ENCODE peak calls at places on chromosomes 5 and 9, in five cellular contexts. N is upper lobe of right lung, Q is heart left ventricle, L is endothelial cell, Z is colonic mucosa. A is an unnamed sample.

GRCh38 chr9:128249914-128250838 is 25.6 kb downstream of the GOLGA2 start:
- DNase-seq in Q (peak; percentile 83), N (peak; percentile 96), L (peak; percentile 96), Z (peak; percentile 100), A (peak; percentile 40)

GRCh38 chr5:57986746-57987145 is 473.1 kb downstream of the PLK2 start:
- DNase-seq in N (no peak), Q (no peak), Z (no peak), L (no peak), A (peak; percentile 18)

GRCh38 chr5:133723651-133724366 is 111.5 kb upstream of the FSTL4 start:
- DNase-seq in Z (no peak), N (no peak), L (no peak), Q (no peak), A (no peak)

GRCh38 chr5:82597437-82597836 is 319.3 kb upstream of the RPS23 start:
- DNase-seq in L (no peak), Q (no peak), N (no peak), Z (no peak), A (no peak)

GRCh38 chr9:3008091-3008490 is 164.2 kb upstream of the PUM3 start:
- DNase-seq in L (no peak), Z (no peak), N (no peak), Q (no peak), A (no peak)

GRCh38 chr5:81203729-81204128 is 29.4 kb upstream of the CKMT2 start:
- DNase-seq in Z (no peak), N (no peak), L (no peak), Q (no peak), A (no peak)

GRCh38 chr9:110984890-110985437 is 53.3 kb downstream of the LPAR1 start:
- DNase-seq in Z (no peak), L (no peak), N (no peak), Q (no peak), A (no peak)

GRCh38 chr5:54658014-54658413 is 140.5 kb downstream of the SNX18 start:
- DNase-seq in Q (peak; percentile 61), N (no peak), Z (no peak), L (no peak), A (no peak)

GRCh38 chr5:72244862-72245371 is 75.1 kb downstream of the MRPS27 start:
- DNase-seq in L (no peak), Z (no peak), Q (no peak), N (no peak), A (peak; percentile 26)

GRCh38 chr9:137300607-137301085 is 1.4 kb downstream of the NRARP start:
- DNase-seq in N (no peak), L (peak; percentile 33), Q (no peak), Z (peak; percentile 69), A (no peak)

GRCh38 chr5:171435908-171436307 is 16.5 kb downstream of the FGF18 start:
- DNase-seq in N (no peak), Q (no peak), L (no peak), Z (no peak), A (no peak)

GRCh38 chr9:132995121-132995420 is 16.6 kb downstream of the GFI1B start:
- DNase-seq in L (no peak), N (no peak), Q (no peak), Z (no peak), A (no peak)

GRCh38 chr5:37840036-37840909 is at the start of gene GDNF:
- DNase-seq in L (peak; percentile 49), N (peak; percentile 61), Z (peak; percentile 35), Q (no peak), A (peak; percentile 26)

GRCh38 chr9:92952861-92953620 is 5.7 kb downstream of the FGD3 start:
- DNase-seq in N (peak; percentile 11), L (no peak), Z (no peak), Q (no peak), A (no peak)

GRCh38 chr5:170581211-170581610 is 77.4 kb downstream of the KCNIP1 start:
- DNase-seq in Z (no peak), L (no peak), Q (no peak), N (no peak), A (no peak)

GRCh38 chr9:6199596-6199995 is 16.0 kb upstream of the IL33 start:
- DNase-seq in Q (no peak), L (no peak), N (no peak), Z (no peak), A (no peak)

GRCh38 chr9:437066-438015 is 222.7 kb downstream of the DOCK8 start:
- DNase-seq in Q (no peak), N (no peak), Z (no peak), L (no peak), A (no peak)

GRCh38 chr9:88799706-88800682 is 191.3 kb upstream of the S1PR3 start:
- DNase-seq in Q (no peak), N (no peak), Z (no peak), L (no peak), A (no peak)

GRCh38 chr5:162956570-162956969 is 480.8 kb upstream of the CCNG1 start:
- DNase-seq in Q (no peak), L (no peak), N (no peak), Z (no peak), A (no peak)

GRCh38 chr5:88094403-88094802 is 174.2 kb downstream of the TMEM161B start:
- DNase-seq in Q (no peak), Z (no peak), L (no peak), N (no peak), A (no peak)

GRCh38 chr9:78278177-78278777 is 18.6 kb upstream of the PSAT1 start:
- DNase-seq in Q (no peak), Z (no peak), N (no peak), L (no peak), A (no peak)

GRCh38 chr5:10283927-10284635 is 23.6 kb downstream of the CMBL start:
- DNase-seq in Q (peak; percentile 85), L (peak; percentile 91), N (peak; percentile 91), Z (peak; percentile 92), A (peak; percentile 89)

GRCh38 chr9:126293522-126293889 is 33.1 kb upstream of the MVB12B start:
- DNase-seq in Q (no peak), N (no peak), Z (no peak), L (peak; percentile 48), A (no peak)

GRCh38 chr5:1652873-1653707 is 129.3 kb upstream of the LPCAT1 start:
- DNase-seq in Z (peak; percentile 17), N (peak; percentile 63), Q (no peak), L (no peak), A (no peak)

GRCh38 chr5:168978500-168978899 is 322.4 kb downstream of the SLIT3 start:
- DNase-seq in N (no peak), L (no peak), Z (no peak), Q (no peak), A (no peak)

GRCh38 chr9:35287986-35288515 is 126.2 kb downstream of the UNC13B start:
- DNase-seq in L (no peak), N (no peak), Z (no peak), Q (no peak), A (no peak)

GRCh38 chr5:106258591-106259125 is 1412.1 kb downstream of the EFNA5 start:
- DNase-seq in N (no peak), Q (no peak), Z (no peak), L (no peak), A (peak; percentile 28)

GRCh38 chr5:123454236-123454911 is 31.2 kb upstream of the CEP120 start:
- DNase-seq in Z (no peak), L (no peak), Q (no peak), N (no peak), A (no peak)

GRCh38 chr5:123452401-123452800 is 29.2 kb upstream of the CEP120 start:
- DNase-seq in L (no peak), N (no peak), Z (no peak), Q (no peak), A (no peak)

GRCh38 chr5:123455095-123455494 is 31.9 kb upstream of the CEP120 start:
- DNase-seq in L (no peak), Q (no peak), N (no peak), Z (no peak), A (no peak)

GRCh38 chr5:123456242-123456641 is 33.0 kb upstream of the CEP120 start:
- DNase-seq in L (no peak), Z (no peak), N (no peak), Q (no peak), A (no peak)

DNA sequence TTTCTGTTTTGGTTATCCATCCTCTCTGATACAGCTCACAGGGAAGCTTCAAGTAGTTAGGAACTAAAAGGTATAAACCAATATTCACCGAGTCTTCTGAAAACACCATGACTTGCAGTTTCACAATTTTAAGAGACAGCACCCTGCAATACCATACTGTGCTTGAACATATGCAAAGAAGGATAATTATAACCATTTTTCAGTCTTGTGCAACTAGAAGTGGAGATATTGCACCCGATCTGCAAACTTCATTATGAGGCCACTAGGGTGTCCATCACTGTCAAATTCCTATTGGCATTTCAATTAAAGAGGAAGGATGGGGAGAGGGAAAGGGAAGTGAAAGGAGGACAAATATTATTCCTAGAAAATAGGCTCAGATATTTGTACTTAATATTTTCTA is 32.4 kb upstream of the CEP120 start:
- DNase-seq in N (no peak), Z (no peak), Q (no peak), L (no peak), A (no peak)
- TF ChIP-seq CTCF in N (peak; percentile 6), Z (no peak), Q (no peak), L (no peak), A (no peak)

GRCh38 chr5:136018814-136019777 is 9.7 kb upstream of the TGFBI start:
- DNase-seq in L (no peak), Q (peak; percentile 54), Z (peak; percentile 48), N (no peak), A (no peak)
- TF ChIP-seq CTCF in L (no peak), Q (no peak), Z (no peak), N (no peak), A (no peak)

DNA sequence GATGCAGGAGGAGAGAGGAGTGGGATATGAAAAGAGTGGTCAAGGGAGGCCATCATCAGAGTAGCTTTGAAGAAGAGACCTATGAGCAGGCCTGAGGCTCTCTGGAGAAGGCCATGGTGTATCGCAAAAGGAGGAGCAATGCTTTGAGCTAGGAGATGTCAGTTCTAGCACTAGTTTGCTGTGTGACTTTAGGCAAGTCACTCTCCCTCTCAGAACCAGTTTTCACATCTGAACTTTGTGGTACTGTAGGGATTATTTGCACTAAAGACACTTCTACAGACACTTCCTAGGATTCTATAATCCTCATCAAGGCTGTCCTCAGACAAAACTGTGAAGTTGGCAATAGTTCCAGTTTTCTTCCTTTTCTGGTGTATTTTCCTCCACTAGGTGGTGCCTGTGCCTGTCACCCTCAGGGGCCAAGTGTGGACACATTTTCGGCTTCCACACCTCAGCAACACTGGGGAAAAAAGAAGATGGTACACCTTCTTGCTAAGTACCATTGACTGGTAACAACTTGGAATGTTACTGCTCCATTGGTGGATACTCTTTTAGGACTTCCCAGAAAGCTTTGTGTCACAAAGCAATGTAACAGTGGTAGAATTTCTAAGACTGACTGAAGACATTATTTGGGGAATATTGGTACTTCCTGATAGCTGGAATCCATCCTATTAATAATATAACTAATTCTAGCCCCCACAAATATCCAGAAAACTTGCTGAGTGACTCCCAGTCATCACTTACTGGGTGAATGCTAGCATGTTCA is 9.9 kb downstream of the PAPPA start:
- DNase-seq in Z (no peak), Q (no peak), L (no peak), N (no peak), A (no peak)
- TF ChIP-seq CTCF in Z (peak; percentile 23), Q (peak; percentile 32), L (peak; percentile 53), N (peak; percentile 33), A (no peak)

GRCh38 chr5:33297760-33298216 is 143.0 kb upstream of the TARS1 start:
- DNase-seq in Z (no peak), Q (no peak), N (no peak), L (peak; percentile 8), A (no peak)

GRCh38 chr5:33303696-33304095 is 137.1 kb upstream of the TARS1 start:
- DNase-seq in Q (no peak), N (no peak), L (no peak), Z (no peak), A (no peak)

GRCh38 chr5:33305530-33305929 is 135.2 kb upstream of the TARS1 start:
- DNase-seq in L (no peak), N (no peak), Q (no peak), Z (no peak), A (no peak)

GRCh38 chr5:33300209-33300742 is 140.5 kb upstream of the TARS1 start:
- DNase-seq in Q (no peak), Z (no peak), L (no peak), N (no peak), A (no peak)

GRCh38 chr5:33299621-33300208 is 141.1 kb upstream of the TARS1 start:
- DNase-seq in Z (no peak), Q (no peak), N (no peak), L (peak; percentile 9), A (peak; percentile 21)
- TF ChIP-seq CTCF in Z (peak; percentile 22), Q (peak; percentile 57), N (peak; percentile 42), L (no peak), A (no peak)